ENCODE peak calls at places on chromosomes 13 and 19, in six cellular contexts. A is mesenchymal stem cell, Z is A549, X is stomach, U is hepatocyte, E is body of pancreas. M is an unnamed sample. For H3K4me1, the result is how much of the 10 kb centered on the place peaks cover.

GRCh38 chr13:101986316-101986715 is 415.5 kb downstream of the FGF14 start:
- DNase-seq in A (no peak), Z (no peak), X (no peak), U (no peak), E (no peak), M (no peak)

GRCh38 chr19:50362656-50363424 is 2.6 kb downstream of the NAPSA start:
- DNase-seq in A (no peak), Z (no peak), X (no peak), U (no peak), E (no peak), M (no peak)

GRCh38 chr13:27607125-27607524 is 13.2 kb downstream of the LNX2 start:
- DNase-seq in A (peak), Z (no peak), X (no peak), U (peak), E (peak), M (no peak)

GRCh38 chr13:111225810-111226546 is 94.5 kb upstream of the TEX29 start:
- DNase-seq in A (no peak), Z (no peak), X (no peak), U (no peak), E (no peak), M (no peak)

GRCh38 chr13:31056650-31057275 is 104.9 kb downstream of the HSPH1 start:
- DNase-seq in A (peak), Z (no peak), X (no peak), U (no peak), E (no peak), M (no peak)

GRCh38 chr19:45800009-45800553 is 7.4 kb upstream of the DMWD start:
- DNase-seq in A (peak), Z (no peak), X (no peak), U (no peak), E (no peak), M (no peak)

GRCh38 chr13:89862691-89863036 is 1484.8 kb upstream of the MIR17HG start:
- DNase-seq in A (no peak), Z (no peak), X (no peak), U (no peak), E (no peak), M (no peak)

GRCh38 chr13:36999054-36999927 is at the start of gene ALG5:
- DNase-seq in A (peak), Z (peak), X (peak), U (peak), E (peak), M (peak)

GRCh38 chr13:29448124-29448685 is 147.3 kb downstream of the SLC7A1 start:
- DNase-seq in A (no peak), Z (no peak), X (no peak), U (no peak), E (no peak), M (no peak)

GRCh38 chr13:105804561-105805190 is 730.8 kb downstream of the EFNB2 start:
- DNase-seq in A (peak), Z (no peak), X (no peak), U (no peak), E (no peak), M (no peak)

GRCh38 chr13:96072392-96072791 is 17.5 kb upstream of the HS6ST3 start:
- DNase-seq in A (no peak), Z (no peak), X (no peak), U (no peak), E (no peak), M (no peak)

GRCh38 chr13:110447058-110447511 is 114.4 kb downstream of the RAB20 start:
- DNase-seq in A (peak), Z (no peak), X (no peak), U (no peak), E (peak), M (no peak)

GRCh38 chr13:112576191-112576590 is 11.8 kb downstream of the TUBGCP3 start:
- DNase-seq in A (no peak), Z (no peak), X (no peak), U (no peak), E (no peak), M (no peak)

GRCh38 chr13:61765940-61766666 is 350.5 kb upstream of the PCDH20 start:
- DNase-seq in A (no peak), Z (no peak), X (no peak), U (no peak), E (no peak), M (no peak)

GRCh38 chr19:30669329-30670010 is 297.3 kb downstream of the ZNF536 start:
- DNase-seq in A (peak), Z (peak), X (peak), U (peak), E (peak), M (no peak)

GRCh38 chr13:29758591-29759114 is 91.8 kb downstream of the UBL3 start:
- DNase-seq in A (peak), Z (no peak), X (peak), U (no peak), E (peak), M (peak)

GRCh38 chr19:33438987-33439781 is 65.7 kb downstream of the CEBPG start:
- DNase-seq in A (no peak), Z (no peak), X (no peak), U (no peak), E (no peak), M (no peak)

GRCh38 chr19:46392252-46392801 is 21.0 kb downstream of the CCDC8 start:
- DNase-seq in A (peak), Z (no peak), X (no peak), U (peak), E (no peak), M (no peak)

GRCh38 chr13:103067751-103068563 is 1.7 kb upstream of the SLC10A2 start:
- DNase-seq in A (no peak), Z (no peak), X (no peak), U (peak), E (no peak), M (no peak)

GRCh38 chr19:50708179-50708879 is 11.3 kb downstream of the SHANK1 start:
- DNase-seq in A (no peak), Z (no peak), X (no peak), U (no peak), E (no peak), M (no peak)

GRCh38 chr13:45142440-45143345 is 22.4 kb downstream of the GTF2F2 start:
- DNase-seq in A (peak), Z (no peak), X (no peak), U (peak), E (no peak), M (no peak)

GRCh38 chr13:111901301-111901905 is 165.5 kb upstream of the SOX1 start:
- DNase-seq in A (peak), Z (no peak), X (no peak), U (no peak), E (no peak), M (no peak)

GRCh38 chr19:51739466-51740213 is 12.0 kb downstream of the FPR1 start:
- DNase-seq in A (no peak), Z (no peak), X (no peak), U (no peak), E (no peak), M (no peak)

GRCh38 chr13:51714663-51715168 is 89.2 kb downstream of the DHRS12 start:
- DNase-seq in A (peak), Z (no peak), X (no peak), U (no peak), E (no peak), M (no peak)

GRCh38 chr13:48998893-48999292 is 23.2 kb downstream of the FNDC3A start:
- DNase-seq in A (no peak), Z (no peak), X (no peak), U (no peak), E (no peak), M (no peak)

GRCh38 chr13:31377946-31378345 is 178.2 kb downstream of the B3GLCT start:
- DNase-seq in A (no peak), Z (no peak), X (no peak), U (no peak), E (no peak), M (no peak)

GRCh38 chr19:40661616-40662015 is 28.8 kb downstream of the NUMBL start:
- DNase-seq in A (no peak), Z (no peak), X (no peak), U (no peak), E (no peak), M (no peak)

GRCh38 chr19:55156202-55157063 is 1.1 kb downstream of the TNNI3 start:
- DNase-seq in A (peak), Z (peak), X (peak), U (peak), E (peak), M (no peak)

GRCh38 chr19:39301021-39301420 is 4.8 kb downstream of the IFNL1 start:
- DNase-seq in A (no peak), Z (no peak), X (no peak), U (no peak), E (no peak), M (no peak)

GRCh38 chr13:27619711-27620376 is 485 bp downstream of the LNX2 start:
- DNase-seq in A (peak), Z (peak), X (no peak), U (no peak), E (no peak), M (peak)

GRCh38 chr19:18867199-18867598 is 28.8 kb downstream of the CERS1 start:
- DNase-seq in A (no peak), Z (no peak), X (no peak), U (no peak), E (no peak), M (no peak)

DNA sequence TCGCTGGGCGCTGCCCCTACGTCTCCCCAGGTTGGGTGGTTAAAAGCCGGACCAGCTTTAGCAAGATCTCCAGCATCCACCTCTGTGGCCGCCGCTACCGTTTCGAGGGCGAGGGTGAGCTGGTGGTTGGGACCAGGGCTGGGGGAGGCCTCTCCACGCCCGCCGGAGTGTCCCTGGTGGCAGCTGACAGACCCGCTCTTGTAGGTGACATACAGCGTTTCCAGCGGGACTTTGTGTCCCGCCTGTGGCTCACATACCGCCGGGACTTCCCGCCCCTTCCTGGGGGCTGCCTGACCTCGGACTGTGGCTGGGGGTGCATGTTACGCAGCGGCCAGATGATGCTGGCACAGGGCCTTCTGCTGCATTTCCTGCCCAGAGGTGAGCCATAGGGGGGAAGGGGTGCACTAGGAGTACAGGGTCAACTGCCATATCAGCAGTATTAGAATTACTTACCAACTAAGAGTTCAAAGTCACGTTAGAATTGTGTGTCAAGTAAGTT is 1.1 kb downstream of the ATG4D start:
- DNase-seq in A (no peak), Z (no peak), X (no peak), U (no peak), E (peak), M (no peak)
- H3K27ac ChIP-seq in A (no peak), Z (peak), X (peak), U (no peak), E (peak), M (peak)

GRCh38 chr19:1265611-1266115 is 3.5 kb upstream of the CIRBP start:
- DNase-seq in A (peak), Z (peak), X (no peak), U (peak), E (peak), M (no peak)

GRCh38 chr19:1266818-1267440 is 2.2 kb upstream of the CIRBP start:
- DNase-seq in A (no peak), Z (peak), X (peak), U (peak), E (peak), M (peak)

GRCh38 chr19:1263198-1263597 is 5.9 kb upstream of the CIRBP start:
- DNase-seq in A (no peak), Z (no peak), X (no peak), U (no peak), E (no peak), M (no peak)

GRCh38 chr19:1266116-1266817 is 2.9 kb upstream of the CIRBP start:
- DNase-seq in A (peak), Z (peak), X (peak), U (peak), E (peak), M (peak)

DNA sequence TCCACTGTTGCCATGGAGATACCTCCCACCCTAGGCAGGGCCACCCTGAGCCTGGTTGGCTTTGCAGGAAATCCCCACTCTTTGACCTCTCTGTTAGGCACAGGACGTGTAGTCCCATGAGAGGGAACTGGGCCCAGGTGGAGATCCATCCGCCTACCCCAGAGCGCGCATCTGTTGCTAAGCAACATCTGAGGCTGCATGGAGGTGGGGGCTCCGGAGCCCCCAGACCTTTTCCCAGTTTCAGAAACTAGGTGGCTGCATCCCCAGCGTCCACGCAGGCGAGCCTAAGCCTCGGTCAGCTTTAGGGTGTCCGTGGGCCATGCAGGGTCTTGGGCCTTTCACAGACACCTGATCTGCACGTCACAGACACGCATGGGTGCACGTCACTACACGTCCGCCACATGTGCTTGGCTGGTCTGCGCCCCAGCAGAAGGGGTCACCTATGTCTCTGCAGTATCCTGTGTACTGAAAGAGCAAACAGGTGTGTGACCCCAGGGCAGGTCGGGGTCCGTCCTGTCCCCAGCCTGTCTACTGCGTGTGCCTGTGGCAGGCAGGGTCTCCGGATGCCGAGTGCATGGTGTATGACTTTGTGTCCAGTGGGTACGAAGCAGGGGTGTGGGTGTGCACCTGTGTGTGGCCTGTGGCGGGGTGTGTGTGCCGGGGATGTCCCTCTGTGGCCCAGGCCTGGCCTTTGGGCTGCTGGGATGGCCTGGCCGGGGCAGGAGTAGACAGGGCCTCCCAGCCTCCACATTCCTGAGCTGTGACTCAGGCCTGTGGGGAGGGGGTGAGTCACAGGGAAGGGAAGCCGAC is 4.1 kb upstream of the CIRBP start:
- DNase-seq in A (peak), Z (peak), X (peak), U (peak), E (peak), M (no peak)
- H3K4me3 ChIP-seq in A (peak), Z (no peak), X (no peak), U (no peak), E (no peak), M (no peak)

GRCh38 chr19:1089126-1089771 is 5.9 kb downstream of the POLR2E start:
- DNase-seq in A (no peak), Z (no peak), X (no peak), U (no peak), E (no peak), M (no peak)
- H3K4me1 ChIP-seq in A (under half), Z (under half), X (under half), U (under half), E (under half), M (half or more)

GRCh38 chr13:20788312-20788711 is 14.6 kb upstream of the EEF1AKMT1 start:
- DNase-seq in A (no peak), Z (no peak), X (no peak), U (no peak), E (no peak), M (no peak)
- H3K27ac ChIP-seq in A (no peak), Z (no peak), X (no peak), U (no peak), E (no peak), M (no peak)

DNA sequence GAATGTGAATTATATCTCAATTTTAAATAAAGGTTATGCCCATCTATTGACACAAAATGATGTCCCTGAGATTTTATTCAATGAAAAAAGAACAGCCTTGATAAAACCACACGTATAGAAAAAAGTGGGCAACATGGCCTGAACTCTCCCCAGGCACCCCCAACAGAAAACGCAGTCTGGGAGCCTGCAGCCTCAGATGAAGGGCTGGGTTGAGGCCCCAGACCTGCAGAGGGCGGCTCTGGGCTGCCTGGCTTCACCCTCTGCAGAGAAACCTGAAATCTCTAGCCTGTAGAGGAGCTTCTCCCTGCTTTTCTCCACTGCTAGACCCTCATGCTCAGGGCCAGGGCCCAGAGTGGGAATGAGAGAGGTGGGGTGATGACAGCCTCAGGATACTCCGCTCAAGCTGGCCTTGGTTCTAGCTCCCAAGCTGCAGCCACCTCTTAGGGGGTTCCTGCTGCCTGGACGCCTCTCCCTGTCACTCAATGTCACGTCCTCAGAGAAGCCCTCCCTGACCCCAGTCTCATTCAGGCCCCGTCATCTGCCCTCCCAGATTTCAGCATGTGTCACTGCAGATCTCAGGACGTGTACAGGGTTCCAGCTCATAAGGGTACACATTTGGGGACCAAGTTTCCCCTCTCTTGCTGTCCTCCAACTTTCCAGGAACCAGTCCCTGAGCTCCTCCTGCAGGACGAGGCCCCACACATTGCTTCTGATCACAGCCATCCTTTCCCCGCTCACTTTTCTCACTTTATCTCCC is 1.8 kb downstream of the MBD3 start:
- DNase-seq in A (peak), Z (no peak), X (no peak), U (peak), E (no peak), M (no peak)
- H3K4me3 ChIP-seq in A (peak), Z (peak), X (peak), U (peak), E (no peak), M (peak)

DNA sequence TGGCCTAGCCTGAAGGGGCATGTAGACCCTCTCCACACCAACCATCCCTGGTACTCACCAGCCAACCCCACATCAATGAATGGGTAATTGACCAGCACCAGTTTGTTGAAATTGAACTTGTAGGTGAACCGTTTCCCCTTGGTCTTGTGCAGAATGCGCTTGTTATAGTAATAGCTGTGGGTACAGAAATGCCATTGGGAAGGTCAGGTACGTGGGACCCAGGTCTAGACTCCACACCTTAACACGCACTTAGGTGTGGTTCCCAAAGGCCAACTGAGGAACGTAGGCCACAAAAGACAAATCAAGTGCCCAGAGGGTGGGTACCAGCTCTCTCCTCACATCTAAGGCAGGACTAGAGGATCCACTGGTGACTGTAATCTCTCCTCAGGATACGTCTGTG is 5.2 kb downstream of the ERF start:
- DNase-seq in A (no peak), Z (no peak), X (no peak), U (no peak), E (no peak), M (no peak)
- H3K4me1 ChIP-seq in A (under half), Z (half or more), X (half or more), U (under half), E (half or more), M (under half)

GRCh38 chr19:869245-870177 is 10.0 kb downstream of the CFD start:
- DNase-seq in A (peak), Z (peak), X (no peak), U (peak), E (peak), M (no peak)

GRCh38 chr19:870963-871401 is 11.5 kb downstream of the CFD start:
- DNase-seq in A (no peak), Z (no peak), X (no peak), U (no peak), E (no peak), M (no peak)

GRCh38 chr19:871446-872265 is 12.2 kb downstream of the CFD start:
- DNase-seq in A (peak), Z (no peak), X (no peak), U (no peak), E (no peak), M (no peak)

GRCh38 chr19:868458-869244 is 9.2 kb downstream of the CFD start:
- DNase-seq in A (no peak), Z (no peak), X (no peak), U (no peak), E (no peak), M (no peak)

GRCh38 chr19:870314-870713 is 10.8 kb downstream of the CFD start:
- DNase-seq in A (no peak), Z (no peak), X (no peak), U (no peak), E (no peak), M (no peak)
- H3K27ac ChIP-seq in A (no peak), Z (peak), X (peak), U (no peak), E (no peak), M (no peak)